ENCODE peak calls at places on chromosome 5, in five cellular contexts. X is testis; G is activated naive CD4-positive, alpha-beta T cell; M is Daoy; F is astrocyte of the spinal cord. J is an unnamed sample.

GRCh38 chr5:105448251-105448650 is 1885.7 kb upstream of the NUDT12 start:
- DNase-seq in X (no peak), G (no peak), M (no peak), F (no peak), J (no peak)

GRCh38 chr5:157106668-157107461 is 2.0 kb downstream of the HAVCR2 start:
- DNase-seq in X (peak), G (no peak), M (peak), F (no peak), J (no peak)

GRCh38 chr5:81145329-81145728 is 87.8 kb upstream of the CKMT2 start:
- DNase-seq in X (no peak), G (no peak), M (no peak), F (no peak), J (no peak)

GRCh38 chr5:179147991-179148702 is 88.0 kb downstream of the ZNF354C start:
- DNase-seq in X (no peak), G (no peak), M (no peak), F (no peak), J (no peak)

GRCh38 chr5:100647461-100648230 is 112.5 kb downstream of the FAM174A start:
- DNase-seq in X (peak), G (no peak), M (no peak), F (no peak), J (no peak)

GRCh38 chr5:110727025-110727314 is 499 bp upstream of the TMEM232 start:
- DNase-seq in X (no peak), G (no peak), M (peak), F (no peak), J (no peak)

GRCh38 chr5:149403923-149404745 is 25.0 kb upstream of the IL17B start:
- DNase-seq in X (no peak), G (no peak), M (peak), F (peak), J (no peak)

GRCh38 chr5:76303917-76304316 is 99.2 kb upstream of the IQGAP2 start:
- DNase-seq in X (no peak), G (no peak), M (peak), F (no peak), J (peak)

GRCh38 chr5:13987843-13988464 is 43.5 kb upstream of the DNAH5 start:
- DNase-seq in X (peak), G (no peak), M (peak), F (peak), J (no peak)

GRCh38 chr5:31186672-31187267 is 6.7 kb upstream of the CDH6 start:
- DNase-seq in X (no peak), G (no peak), M (peak), F (peak), J (no peak)

GRCh38 chr5:106827061-106827460 is 843.7 kb downstream of the EFNA5 start:
- DNase-seq in X (no peak), G (no peak), M (no peak), F (no peak), J (no peak)

GRCh38 chr5:145978672-145979071 is 42.3 kb downstream of the SH3RF2 start:
- DNase-seq in X (no peak), G (no peak), M (peak), F (peak), J (no peak)

GRCh38 chr5:159331099-159331973 is 1.0 kb upstream of the IL12B start:
- DNase-seq in X (peak), G (peak), M (peak), F (peak), J (peak)

GRCh38 chr5:175707751-175708375 is 50.0 kb downstream of the HRH2 start:
- DNase-seq in X (peak), G (no peak), M (no peak), F (no peak), J (no peak)

GRCh38 chr5:179404321-179405053 is 59.2 kb upstream of the ADAMTS2 start:
- DNase-seq in X (peak), G (no peak), M (no peak), F (no peak), J (no peak)

GRCh38 chr5:14218897-14219573 is 75.9 kb downstream of the TRIO start:
- DNase-seq in X (no peak), G (no peak), M (peak), F (peak), J (no peak)

GRCh38 chr5:60274704-60275103 is 381.2 kb upstream of the PDE4D start:
- DNase-seq in X (no peak), G (no peak), M (no peak), F (no peak), J (no peak)

GRCh38 chr5:1747079-1747802 is 52.4 kb downstream of the MRPL36 start:
- DNase-seq in X (no peak), G (no peak), M (no peak), F (no peak), J (no peak)